ENCODE peak calls at places on chromosomes 7 and 10, in nine cellular contexts. One of them, this sample, is unnamed.

GRCh38 chr10:35907548-35907947 is 265.5 kb upstream of the FZD8 start:
- DNase-seq in left lung: no peak
- DNase-seq in neural crest cell: no peak
- DNase-seq in chondrocyte: no peak
- DNase-seq in fibroblast of villous mesenchyme: no peak
- DNase-seq in lower leg skin: no peak
- DNase-seq in endothelial cell: no peak
- DNase-seq in IMR-90: no peak
- DNase-seq in Peyer's patch: no peak
- DNase-seq in this sample: no peak

GRCh38 chr7:3712841-3713240 is 411.8 kb downstream of the SDK1 start:
- DNase-seq in left lung: no peak
- DNase-seq in fibroblast of villous mesenchyme: no peak
- DNase-seq in endothelial cell: no peak
- DNase-seq in Peyer's patch: peak; percentile 61
- DNase-seq in lower leg skin: no peak
- DNase-seq in neural crest cell: no peak
- DNase-seq in IMR-90: no peak
- DNase-seq in chondrocyte: no peak
- DNase-seq in this sample: no peak

GRCh38 chr10:47025540-47026300 is 114.5 kb downstream of the PTPN20 start:
- DNase-seq in chondrocyte: no peak
- DNase-seq in IMR-90: peak; percentile 72
- DNase-seq in Peyer's patch: peak; percentile 43
- DNase-seq in lower leg skin: peak; percentile 34
- DNase-seq in endothelial cell: peak; percentile 2
- DNase-seq in neural crest cell: no peak
- DNase-seq in left lung: peak; percentile 45
- DNase-seq in fibroblast of villous mesenchyme: no peak
- DNase-seq in this sample: peak; percentile 53

GRCh38 chr7:131000389-131000788 is 266.4 kb upstream of the KLF14 start:
- DNase-seq in lower leg skin: no peak
- DNase-seq in fibroblast of villous mesenchyme: no peak
- DNase-seq in neural crest cell: no peak
- DNase-seq in chondrocyte: no peak
- DNase-seq in endothelial cell: no peak
- DNase-seq in left lung: no peak
- DNase-seq in Peyer's patch: no peak
- DNase-seq in IMR-90: no peak
- DNase-seq in this sample: no peak

GRCh38 chr7:92840309-92840708 is 3.9 kb upstream of the CDK6 start:
- DNase-seq in fibroblast of villous mesenchyme: no peak
- DNase-seq in chondrocyte: no peak
- DNase-seq in neural crest cell: no peak
- DNase-seq in endothelial cell: no peak
- DNase-seq in lower leg skin: no peak
- DNase-seq in left lung: no peak
- DNase-seq in Peyer's patch: no peak
- DNase-seq in IMR-90: no peak
- DNase-seq in this sample: no peak

GRCh38 chr7:20307119-20307518 is 23.6 kb upstream of the ITGB8 start:
- DNase-seq in Peyer's patch: no peak
- DNase-seq in lower leg skin: no peak
- DNase-seq in left lung: no peak
- DNase-seq in IMR-90: peak; percentile 46
- DNase-seq in fibroblast of villous mesenchyme: peak; percentile 64
- DNase-seq in endothelial cell: peak; percentile 7
- DNase-seq in neural crest cell: no peak
- DNase-seq in chondrocyte: no peak
- DNase-seq in this sample: no peak

GRCh38 chr10:77587424-77587806 is 50.2 kb downstream of the KCNMA1 start:
- DNase-seq in neural crest cell: no peak
- DNase-seq in chondrocyte: no peak
- DNase-seq in endothelial cell: no peak
- DNase-seq in Peyer's patch: peak; percentile 12
- DNase-seq in fibroblast of villous mesenchyme: no peak
- DNase-seq in IMR-90: no peak
- DNase-seq in lower leg skin: no peak
- DNase-seq in left lung: no peak
- DNase-seq in this sample: no peak

GRCh38 chr7:102273749-102274712 is 12.6 kb upstream of the SH2B2 start:
- DNase-seq in IMR-90: peak; percentile 83
- DNase-seq in chondrocyte: no peak
- DNase-seq in fibroblast of villous mesenchyme: peak; percentile 67
- DNase-seq in lower leg skin: no peak
- DNase-seq in left lung: no peak
- DNase-seq in Peyer's patch: peak; percentile 91
- DNase-seq in neural crest cell: no peak
- DNase-seq in endothelial cell: no peak
- DNase-seq in this sample: no peak

GRCh38 chr10:126749030-126749655 is 78.7 kb upstream of the C10orf90 start:
- DNase-seq in IMR-90: peak; percentile 75
- DNase-seq in lower leg skin: peak; percentile 67
- DNase-seq in endothelial cell: peak; percentile 84
- DNase-seq in Peyer's patch: peak; percentile 71
- DNase-seq in left lung: peak; percentile 63
- DNase-seq in fibroblast of villous mesenchyme: peak; percentile 73
- DNase-seq in neural crest cell: peak; percentile 92
- DNase-seq in chondrocyte: no peak
- DNase-seq in this sample: peak; percentile 84
- TF ChIP-seq CTCF in IMR-90: peak; percentile 75
- TF ChIP-seq CTCF in lower leg skin: no peak
- TF ChIP-seq CTCF in endothelial cell: peak; percentile 83
- TF ChIP-seq CTCF in Peyer's patch: peak; percentile 59
- TF ChIP-seq CTCF in left lung: peak; percentile 65
- TF ChIP-seq CTCF in fibroblast of villous mesenchyme: peak; percentile 81
- TF ChIP-seq CTCF in neural crest cell: peak; percentile 90
- TF ChIP-seq CTCF in chondrocyte: peak; percentile 93
- TF ChIP-seq CTCF in this sample: peak; percentile 80

GRCh38 chr10:102347236-102347828 is 48.2 kb upstream of the NFKB2 start:
- DNase-seq in lower leg skin: no peak
- DNase-seq in fibroblast of villous mesenchyme: peak; percentile 51
- DNase-seq in Peyer's patch: no peak
- DNase-seq in left lung: no peak
- DNase-seq in IMR-90: peak; percentile 38
- DNase-seq in endothelial cell: peak; percentile 72
- DNase-seq in neural crest cell: peak; percentile 13
- DNase-seq in chondrocyte: no peak
- DNase-seq in this sample: no peak
- TF ChIP-seq CTCF in lower leg skin: no peak
- TF ChIP-seq CTCF in fibroblast of villous mesenchyme: peak; percentile 66
- TF ChIP-seq CTCF in Peyer's patch: peak; percentile 49
- TF ChIP-seq CTCF in left lung: peak; percentile 32
- TF ChIP-seq CTCF in IMR-90: peak; percentile 62
- TF ChIP-seq CTCF in endothelial cell: peak; percentile 45
- TF ChIP-seq CTCF in neural crest cell: peak; percentile 59
- TF ChIP-seq CTCF in chondrocyte: peak; percentile 79
- TF ChIP-seq CTCF in this sample: peak; percentile 45

DNA sequence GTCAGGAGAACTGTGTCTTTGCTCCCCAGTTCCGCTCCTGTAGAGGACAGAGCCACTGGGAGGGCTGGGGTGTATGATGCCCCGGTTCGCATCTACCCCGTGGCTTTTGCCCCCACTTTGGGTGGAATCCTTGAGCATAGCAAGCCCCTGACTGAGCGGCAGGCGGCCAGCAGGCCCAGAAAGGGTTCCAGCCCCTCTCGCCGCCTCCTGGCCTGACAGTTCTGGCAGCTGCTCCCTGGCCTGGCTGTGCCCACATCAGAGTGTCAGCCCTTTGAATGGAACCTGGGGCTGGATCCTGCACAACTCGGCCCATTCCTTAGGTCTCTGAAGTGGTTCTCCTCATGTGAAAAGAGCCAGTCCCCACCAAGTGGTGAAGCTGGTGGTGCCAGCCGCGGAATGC is 106.7 kb downstream of the GRK5 start:
- DNase-seq in IMR-90: no peak
- DNase-seq in chondrocyte: no peak
- DNase-seq in endothelial cell: no peak
- DNase-seq in neural crest cell: no peak
- DNase-seq in fibroblast of villous mesenchyme: no peak
- DNase-seq in left lung: no peak
- DNase-seq in Peyer's patch: no peak
- DNase-seq in lower leg skin: no peak
- DNase-seq in this sample: no peak
- TF ChIP-seq CTCF in IMR-90: no peak
- TF ChIP-seq CTCF in chondrocyte: no peak
- TF ChIP-seq CTCF in endothelial cell: no peak
- TF ChIP-seq CTCF in neural crest cell: no peak
- TF ChIP-seq CTCF in fibroblast of villous mesenchyme: no peak
- TF ChIP-seq CTCF in left lung: no peak
- TF ChIP-seq CTCF in Peyer's patch: no peak
- TF ChIP-seq CTCF in lower leg skin: no peak
- TF ChIP-seq CTCF in this sample: no peak

DNA sequence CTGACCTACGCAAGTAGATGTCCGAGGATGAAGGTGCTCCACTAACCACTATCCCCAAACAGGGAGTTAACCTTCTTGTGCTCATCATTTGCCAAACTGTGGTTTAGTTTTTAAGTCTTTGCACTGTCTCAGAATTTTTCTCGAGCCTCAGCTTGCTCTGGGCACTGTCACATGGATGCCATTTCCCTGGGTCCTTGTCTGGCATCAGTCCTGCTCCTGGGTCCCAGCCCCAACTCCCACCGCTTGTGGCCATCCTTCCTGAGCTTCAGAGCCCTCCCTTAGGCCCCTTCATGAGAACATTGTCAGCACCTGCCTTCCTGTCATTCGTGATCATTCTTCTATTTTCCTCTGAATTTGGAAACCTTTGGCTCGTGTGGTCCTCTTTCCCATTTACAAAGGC is 33.8 kb downstream of the C10orf71 start:
- DNase-seq in chondrocyte: no peak
- DNase-seq in IMR-90: no peak
- DNase-seq in Peyer's patch: no peak
- DNase-seq in neural crest cell: no peak
- DNase-seq in fibroblast of villous mesenchyme: no peak
- DNase-seq in endothelial cell: no peak
- DNase-seq in left lung: no peak
- DNase-seq in lower leg skin: no peak
- DNase-seq in this sample: no peak
- TF ChIP-seq CTCF in chondrocyte: no peak
- TF ChIP-seq CTCF in IMR-90: no peak
- TF ChIP-seq CTCF in Peyer's patch: no peak
- TF ChIP-seq CTCF in neural crest cell: no peak
- TF ChIP-seq CTCF in fibroblast of villous mesenchyme: no peak
- TF ChIP-seq CTCF in endothelial cell: no peak
- TF ChIP-seq CTCF in left lung: no peak
- TF ChIP-seq CTCF in lower leg skin: no peak
- TF ChIP-seq CTCF in this sample: no peak

GRCh38 chr7:38424750-38425463 is 151.5 kb upstream of the TARP start:
- DNase-seq in neural crest cell: no peak
- DNase-seq in left lung: no peak
- DNase-seq in lower leg skin: no peak
- DNase-seq in fibroblast of villous mesenchyme: no peak
- DNase-seq in IMR-90: peak; percentile 18
- DNase-seq in chondrocyte: no peak
- DNase-seq in Peyer's patch: no peak
- DNase-seq in endothelial cell: no peak
- DNase-seq in this sample: no peak
- TF ChIP-seq CTCF in neural crest cell: no peak
- TF ChIP-seq CTCF in left lung: no peak
- TF ChIP-seq CTCF in lower leg skin: no peak
- TF ChIP-seq CTCF in fibroblast of villous mesenchyme: no peak
- TF ChIP-seq CTCF in IMR-90: peak; percentile 24
- TF ChIP-seq CTCF in chondrocyte: peak; percentile 60
- TF ChIP-seq CTCF in Peyer's patch: no peak
- TF ChIP-seq CTCF in endothelial cell: no peak
- TF ChIP-seq CTCF in this sample: no peak

GRCh38 chr7:90455163-90456030 is 14.0 kb upstream of the PTTG1IP2 start:
- DNase-seq in fibroblast of villous mesenchyme: peak; percentile 53
- DNase-seq in lower leg skin: no peak
- DNase-seq in neural crest cell: no peak
- DNase-seq in Peyer's patch: no peak
- DNase-seq in chondrocyte: no peak
- DNase-seq in left lung: no peak
- DNase-seq in endothelial cell: no peak
- DNase-seq in IMR-90: peak; percentile 57
- DNase-seq in this sample: no peak

GRCh38 chr7:90459888-90460287 is 9.6 kb upstream of the PTTG1IP2 start:
- DNase-seq in neural crest cell: no peak
- DNase-seq in endothelial cell: no peak
- DNase-seq in Peyer's patch: no peak
- DNase-seq in fibroblast of villous mesenchyme: no peak
- DNase-seq in IMR-90: peak; percentile 8
- DNase-seq in left lung: no peak
- DNase-seq in chondrocyte: no peak
- DNase-seq in lower leg skin: no peak
- DNase-seq in this sample: no peak

GRCh38 chr7:90453931-90454330 is 15.5 kb upstream of the PTTG1IP2 start:
- DNase-seq in chondrocyte: no peak
- DNase-seq in endothelial cell: no peak
- DNase-seq in IMR-90: no peak
- DNase-seq in neural crest cell: no peak
- DNase-seq in lower leg skin: no peak
- DNase-seq in left lung: no peak
- DNase-seq in fibroblast of villous mesenchyme: no peak
- DNase-seq in Peyer's patch: no peak
- DNase-seq in this sample: no peak

GRCh38 chr7:90461216-90461615 is 8.2 kb upstream of the PTTG1IP2 start:
- DNase-seq in neural crest cell: no peak
- DNase-seq in left lung: no peak
- DNase-seq in endothelial cell: no peak
- DNase-seq in IMR-90: peak; percentile 18
- DNase-seq in fibroblast of villous mesenchyme: peak; percentile 27
- DNase-seq in Peyer's patch: no peak
- DNase-seq in lower leg skin: no peak
- DNase-seq in chondrocyte: no peak
- DNase-seq in this sample: no peak

GRCh38 chr7:90458104-90458503 is 11.3 kb upstream of the PTTG1IP2 start:
- DNase-seq in left lung: no peak
- DNase-seq in lower leg skin: no peak
- DNase-seq in fibroblast of villous mesenchyme: no peak
- DNase-seq in IMR-90: no peak
- DNase-seq in endothelial cell: no peak
- DNase-seq in neural crest cell: no peak
- DNase-seq in Peyer's patch: no peak
- DNase-seq in chondrocyte: no peak
- DNase-seq in this sample: no peak
- TF ChIP-seq CTCF in left lung: no peak
- TF ChIP-seq CTCF in lower leg skin: no peak
- TF ChIP-seq CTCF in fibroblast of villous mesenchyme: no peak
- TF ChIP-seq CTCF in IMR-90: no peak
- TF ChIP-seq CTCF in endothelial cell: no peak
- TF ChIP-seq CTCF in neural crest cell: no peak
- TF ChIP-seq CTCF in Peyer's patch: no peak
- TF ChIP-seq CTCF in chondrocyte: no peak
- TF ChIP-seq CTCF in this sample: no peak

GRCh38 chr10:24310104-24310503 is 101.2 kb downstream of the KIAA1217 start:
- DNase-seq in neural crest cell: no peak
- DNase-seq in Peyer's patch: no peak
- DNase-seq in left lung: no peak
- DNase-seq in fibroblast of villous mesenchyme: no peak
- DNase-seq in lower leg skin: no peak
- DNase-seq in endothelial cell: no peak
- DNase-seq in chondrocyte: no peak
- DNase-seq in IMR-90: no peak
- DNase-seq in this sample: no peak
- TF ChIP-seq CTCF in neural crest cell: no peak
- TF ChIP-seq CTCF in Peyer's patch: no peak
- TF ChIP-seq CTCF in left lung: no peak
- TF ChIP-seq CTCF in fibroblast of villous mesenchyme: no peak
- TF ChIP-seq CTCF in lower leg skin: no peak
- TF ChIP-seq CTCF in endothelial cell: no peak
- TF ChIP-seq CTCF in chondrocyte: no peak
- TF ChIP-seq CTCF in IMR-90: no peak
- TF ChIP-seq CTCF in this sample: no peak

This sample was measured in upper lobe of right lung.